ENCODE peak calls at places on chromosomes 4 and X, in nine cellular contexts. N is ovary; T is endothelial cell of umbilical vein; C is cardiac muscle cell; M is AG04449; J is WERI-Rb-1; K is GM23338; O is pancreas; A is CD8-positive, alpha-beta T cell. W is an unnamed sample.

GRCh38 chrX:154370300-154370881 is 4.0 kb downstream of the FLNA start:
- DNase-seq in C (no peak), T (peak), J (no peak), A (no peak), O (no peak), N (peak), M (no peak), K (no peak), W (no peak)

GRCh38 chr4:44447563-44448504 is 775 bp downstream of the KCTD8 start:
- DNase-seq in C (peak), N (peak), M (no peak), K (peak), O (peak), T (peak), J (peak), A (no peak), W (no peak)

GRCh38 chrX:103716967-103717366 is 6.3 kb downstream of the TMEM31 start:
- DNase-seq in C (no peak), O (no peak), J (no peak), K (no peak), M (no peak), N (no peak), T (peak), A (no peak), W (no peak)

GRCh38 chr4:6939761-6940743 is 30.4 kb downstream of the TBC1D14 start:
- DNase-seq in N (no peak), C (no peak), A (no peak), O (no peak), J (no peak), T (no peak), K (no peak), M (no peak), W (no peak)

GRCh38 chrX:39772057-39772832 is 325.5 kb downstream of the BCOR start:
- DNase-seq in A (peak), M (no peak), T (peak), J (no peak), N (no peak), C (peak), O (no peak), K (peak), W (no peak)

GRCh38 chrX:40086569-40087335 is 11.0 kb downstream of the BCOR start:
- DNase-seq in O (no peak), M (no peak), J (no peak), C (no peak), N (no peak), A (no peak), K (no peak), T (no peak), W (no peak)

GRCh38 chrX:43225626-43226328 is 430.3 kb upstream of the MAOA start:
- DNase-seq in J (no peak), A (no peak), C (no peak), N (no peak), O (no peak), M (no peak), T (no peak), K (no peak), W (no peak)

GRCh38 chr4:184355857-184356256 is 118.5 kb downstream of the IRF2 start:
- DNase-seq in C (no peak), T (no peak), J (no peak), O (no peak), N (no peak), A (no peak), M (no peak), K (no peak), W (no peak)

GRCh38 chr4:83010111-83010521 is 507 bp downstream of the LIN54 start:
- DNase-seq in N (no peak), C (peak), K (peak), A (peak), T (peak), J (no peak), O (no peak), M (no peak), W (peak)

GRCh38 chr4:173448557-173448918 is 49.6 kb upstream of the SCRG1 start:
- DNase-seq in M (no peak), T (no peak), N (no peak), O (no peak), A (no peak), J (no peak), K (no peak), C (no peak), W (no peak)

GRCh38 chrX:39757971-39758370 is 339.8 kb downstream of the BCOR start:
- DNase-seq in M (peak), C (no peak), T (peak), J (no peak), K (no peak), O (no peak), A (no peak), N (no peak), W (no peak)

GRCh38 chr4:37780444-37781133 is 45.9 kb upstream of the PGM2 start:
- DNase-seq in N (no peak), T (no peak), C (no peak), M (no peak), K (peak), J (no peak), O (no peak), A (peak), W (peak)

GRCh38 chr4:165312506-165312905 is 15.0 kb upstream of the MSMO1 start:
- DNase-seq in T (peak), A (no peak), J (no peak), M (no peak), C (no peak), K (no peak), N (no peak), O (no peak), W (no peak)

GRCh38 chrX:1486177-1486576 is 33.5 kb upstream of the ASMTL start:
- DNase-seq in O (no peak), A (peak), M (no peak), C (no peak), T (no peak), N (no peak), K (no peak), J (no peak), W (no peak)

GRCh38 chrX:36431819-36432218 is 512.3 kb downstream of the CFAP47 start:
- DNase-seq in M (no peak), A (no peak), C (no peak), K (no peak), O (no peak), N (no peak), J (no peak), T (no peak), W (no peak)

GRCh38 chr4:11847161-11847560 is 418.5 kb upstream of the HS3ST1 start:
- DNase-seq in M (no peak), A (no peak), K (no peak), N (no peak), J (no peak), T (no peak), O (no peak), C (no peak), W (no peak)

GRCh38 chr4:6549445-6549844 is 25.5 kb upstream of the MAN2B2 start:
- DNase-seq in J (peak), K (peak), C (no peak), N (no peak), M (no peak), A (no peak), O (no peak), T (no peak), W (no peak)

GRCh38 chrX:69070949-69071650 is 94.2 kb downstream of the PJA1 start:
- DNase-seq in M (no peak), K (no peak), O (no peak), N (peak), J (no peak), A (no peak), C (peak), T (no peak), W (no peak)

GRCh38 chrX:119763175-119763574 is 4.8 kb downstream of the SOWAHD start:
- DNase-seq in K (peak), J (no peak), N (no peak), A (no peak), T (no peak), C (no peak), O (no peak), M (peak), W (no peak)

GRCh38 chr4:109989044-109989443 is 76.4 kb downstream of the EGF start:
- DNase-seq in M (no peak), A (no peak), N (no peak), K (no peak), O (no peak), J (no peak), T (no peak), C (no peak), W (peak)

GRCh38 chrX:72621619-72622485 is 49.2 kb upstream of the HDAC8 start:
- DNase-seq in N (no peak), A (no peak), M (no peak), K (no peak), C (no peak), T (peak), J (no peak), O (no peak), W (no peak)

GRCh38 chr4:21181716-21182115 is 481.5 kb downstream of the PACRGL start:
- DNase-seq in J (no peak), O (no peak), K (no peak), C (no peak), M (no peak), A (no peak), N (no peak), T (no peak), W (no peak)

GRCh38 chr4:76790377-76790776 is 107.6 kb downstream of the SOWAHB start:
- DNase-seq in C (no peak), J (no peak), A (no peak), T (no peak), O (no peak), K (no peak), M (no peak), N (no peak), W (no peak)

GRCh38 chrX:98398542-98398941 is 1514.8 kb downstream of the RPA4 start:
- DNase-seq in J (no peak), T (no peak), O (no peak), K (no peak), N (no peak), M (no peak), C (no peak), A (no peak), W (no peak)

GRCh38 chr4:155403886-155404285 is 27.1 kb upstream of the MAP9 start:
- DNase-seq in A (no peak), O (no peak), M (no peak), J (no peak), N (no peak), T (peak), C (peak), K (peak), W (peak)

GRCh38 chr4:173217727-173218126 is 49.1 kb downstream of the GALNT7 start:
- DNase-seq in K (no peak), M (no peak), J (no peak), O (no peak), C (no peak), N (no peak), A (no peak), T (peak), W (no peak)

GRCh38 chrX:9436812-9437211 is 28.0 kb upstream of the TBL1X start:
- DNase-seq in J (no peak), T (no peak), O (no peak), A (no peak), M (no peak), N (no peak), K (no peak), C (no peak), W (no peak)

GRCh38 chr4:4857809-4858508 is 1.5 kb upstream of the MSX1 start:
- DNase-seq in T (no peak), N (peak), O (no peak), K (peak), M (no peak), C (no peak), A (no peak), J (no peak), W (no peak)

GRCh38 chr4:4857001-4857808 is 2.3 kb upstream of the MSX1 start:
- DNase-seq in O (no peak), T (no peak), K (no peak), M (no peak), J (no peak), N (peak), A (no peak), C (no peak), W (no peak)

GRCh38 chr4:4855293-4856070 is 4.0 kb upstream of the MSX1 start:
- DNase-seq in T (no peak), O (no peak), K (peak), M (no peak), C (no peak), J (no peak), A (no peak), N (peak), W (no peak)

GRCh38 chr4:4854649-4855292 is 4.7 kb upstream of the MSX1 start:
- DNase-seq in T (no peak), N (peak), C (no peak), A (no peak), O (no peak), M (no peak), K (peak), J (no peak), W (no peak)

GRCh38 chr4:4856071-4857000 is 3.1 kb upstream of the MSX1 start:
- DNase-seq in O (no peak), K (peak), M (no peak), J (no peak), C (no peak), N (peak), T (peak), A (no peak), W (no peak)
- H3K4me3 ChIP-seq in O (peak), K (peak), M (peak), J (peak), C (peak), N (peak), T (no peak), A (no peak), W (peak)

GRCh38 chr4:142282870-142283431 is 563.1 kb downstream of the INPP4B start:
- DNase-seq in N (no peak), T (peak), M (no peak), K (peak), O (no peak), C (peak), J (no peak), A (peak), W (peak)
- TF ChIP-seq CTCF in N (no peak), T (peak), M (peak), K (peak), O (peak), C (peak), J (peak), A (peak), W (peak)

GRCh38 chr4:186723207-186724047 is at the start of gene FAT1:
- DNase-seq in J (no peak), T (peak), A (no peak), N (peak), O (peak), M (no peak), C (peak), K (peak), W (peak)
- H3K4me3 ChIP-seq in J (no peak), T (peak), A (no peak), N (peak), O (peak), M (peak), C (peak), K (peak), W (peak)

GRCh38 chrX:55522577-55523254 is 33.1 kb upstream of the USP51 start:
- DNase-seq in K (peak), T (peak), N (no peak), J (no peak), A (no peak), M (no peak), O (no peak), C (no peak), W (no peak)

GRCh38 chrX:55521687-55522086 is 32.0 kb upstream of the USP51 start:
- DNase-seq in M (no peak), A (no peak), K (no peak), O (no peak), C (no peak), T (no peak), J (no peak), N (no peak), W (no peak)

GRCh38 chrX:55524487-55524886 is 34.8 kb upstream of the USP51 start:
- DNase-seq in A (no peak), C (peak), N (no peak), J (peak), T (no peak), O (no peak), K (peak), M (no peak), W (no peak)
- TF ChIP-seq CTCF in A (no peak), C (peak), N (no peak), J (peak), T (no peak), O (no peak), K (no peak), M (no peak), W (peak)

DNA sequence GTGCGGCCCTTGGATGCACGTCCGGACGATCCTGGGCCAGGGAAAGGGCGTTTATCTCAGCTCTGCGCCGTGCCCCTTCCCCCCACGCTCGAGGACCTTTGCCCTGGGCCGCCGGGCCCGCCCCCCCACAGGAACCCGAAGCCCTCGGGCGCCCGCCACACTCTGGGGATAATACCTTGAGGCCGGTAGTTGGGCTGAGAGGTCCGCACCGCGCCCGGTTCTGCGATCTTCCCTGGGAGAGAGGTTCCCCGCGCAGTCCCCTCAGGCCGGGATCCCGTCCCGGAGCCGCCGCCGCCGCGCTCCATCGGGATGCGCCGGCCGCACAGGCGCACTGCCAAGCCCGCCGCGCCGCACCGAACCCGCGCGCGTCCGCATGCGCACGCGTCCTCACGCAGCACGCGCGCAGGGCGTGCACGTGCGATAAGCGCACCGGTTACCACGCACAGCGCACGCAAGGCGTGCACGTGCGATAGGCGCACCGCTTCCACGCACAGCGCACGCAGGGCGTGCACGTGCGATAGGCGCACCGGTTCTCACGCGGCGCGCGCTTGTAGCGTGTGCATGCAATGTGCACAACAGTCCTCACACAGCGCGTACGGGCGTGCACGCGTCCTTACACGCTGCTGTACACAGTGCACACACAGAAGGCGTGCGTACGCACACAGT is at the start of gene MAP7D2:
- DNase-seq in T (no peak), A (no peak), K (peak), O (no peak), C (peak), J (no peak), N (no peak), M (no peak), W (peak)
- H3K4me3 ChIP-seq in T (no peak), A (no peak), K (peak), O (peak), C (peak), J (no peak), N (peak), M (peak), W (peak)

GRCh38 chrX:115895678-115896329 is 274.7 kb upstream of the AGTR2 start:
- DNase-seq in K (no peak), J (no peak), A (no peak), O (no peak), T (no peak), N (no peak), C (no peak), M (no peak), W (no peak)

GRCh38 chrX:115894087-115894486 is 276.5 kb upstream of the AGTR2 start:
- DNase-seq in O (no peak), M (no peak), C (no peak), K (no peak), J (peak), A (no peak), T (no peak), N (no peak), W (no peak)

GRCh38 chrX:115892056-115892708 is 278.4 kb upstream of the AGTR2 start:
- DNase-seq in C (no peak), K (no peak), T (no peak), J (no peak), A (no peak), M (no peak), N (no peak), O (no peak), W (no peak)

GRCh38 chrX:115896362-115896761 is 274.2 kb upstream of the AGTR2 start:
- DNase-seq in J (no peak), M (no peak), T (no peak), A (no peak), K (no peak), O (no peak), C (no peak), N (no peak), W (no peak)

DNA sequence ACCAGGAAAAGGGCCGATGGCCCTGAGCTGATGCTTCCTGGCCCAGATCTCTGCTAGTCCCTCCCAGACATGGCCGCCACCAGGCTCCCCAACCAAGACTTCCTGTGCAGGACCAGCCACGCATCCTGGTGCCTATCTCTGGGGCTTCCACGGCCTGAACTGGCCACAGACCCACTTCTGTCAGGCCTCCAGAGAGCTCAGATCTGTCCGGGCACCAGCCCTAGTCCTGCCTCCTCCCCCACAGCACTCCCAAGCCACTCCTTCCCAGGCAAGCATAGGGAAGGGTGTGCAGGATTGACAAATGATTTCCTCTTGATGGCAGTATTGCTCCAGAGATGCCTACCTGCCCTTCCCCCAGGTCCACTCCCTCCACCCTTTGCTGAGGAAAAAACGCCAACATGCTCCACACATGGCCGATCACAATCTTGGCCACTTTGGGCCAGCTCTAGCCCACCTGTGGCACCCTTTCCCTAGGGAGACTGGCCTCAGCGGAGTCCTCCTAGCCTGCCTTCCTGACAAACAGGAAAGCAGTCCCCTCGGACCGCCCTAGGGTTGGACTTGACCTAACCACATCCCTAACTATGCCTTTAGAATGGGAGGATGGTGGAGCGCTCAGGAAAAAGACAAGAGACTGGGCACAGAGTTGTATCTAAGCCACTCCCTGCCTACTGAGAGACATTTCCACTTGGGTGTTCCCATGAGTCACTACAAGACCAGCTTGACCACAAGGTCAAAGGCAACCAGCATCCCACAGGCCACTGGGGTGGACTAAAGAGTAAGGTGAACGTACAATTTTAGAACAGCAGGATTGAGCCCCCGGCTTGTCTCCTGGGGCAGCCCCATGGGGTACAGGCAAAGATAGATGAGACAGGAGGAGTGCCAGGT is 277.5 kb upstream of the AGTR2 start:
- DNase-seq in A (peak), M (no peak), C (peak), T (no peak), J (peak), K (peak), O (peak), N (peak), W (peak)
- TF ChIP-seq CTCF in A (no peak), M (no peak), C (no peak), T (no peak), J (peak), K (peak), O (peak), N (peak), W (no peak)

DNA sequence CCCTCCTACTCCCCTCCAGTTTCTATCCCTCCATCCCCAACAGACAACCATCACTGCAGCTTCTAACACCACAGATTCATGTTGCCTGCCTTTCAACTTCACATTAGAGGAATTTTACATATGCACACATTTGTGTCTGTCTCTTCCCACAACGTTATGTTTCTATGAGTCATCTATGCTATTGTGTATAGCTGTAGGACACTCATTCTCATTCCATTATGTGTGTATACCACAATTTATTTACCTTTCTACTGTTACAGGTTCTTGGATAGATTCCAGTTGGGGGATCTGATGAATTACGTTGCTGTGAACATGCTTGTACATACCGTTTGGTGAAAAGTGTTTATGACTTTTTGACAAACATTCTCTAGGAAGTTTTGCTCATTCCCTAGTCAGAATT is 58.8 kb upstream of the TRPC3 start:
- DNase-seq in T (no peak), O (no peak), J (no peak), N (no peak), A (no peak), K (no peak), C (no peak), M (no peak), W (no peak)
- H3K4me3 ChIP-seq in T (no peak), O (no peak), J (no peak), N (no peak), A (no peak), K (no peak), C (no peak), M (no peak), W (no peak)

DNA sequence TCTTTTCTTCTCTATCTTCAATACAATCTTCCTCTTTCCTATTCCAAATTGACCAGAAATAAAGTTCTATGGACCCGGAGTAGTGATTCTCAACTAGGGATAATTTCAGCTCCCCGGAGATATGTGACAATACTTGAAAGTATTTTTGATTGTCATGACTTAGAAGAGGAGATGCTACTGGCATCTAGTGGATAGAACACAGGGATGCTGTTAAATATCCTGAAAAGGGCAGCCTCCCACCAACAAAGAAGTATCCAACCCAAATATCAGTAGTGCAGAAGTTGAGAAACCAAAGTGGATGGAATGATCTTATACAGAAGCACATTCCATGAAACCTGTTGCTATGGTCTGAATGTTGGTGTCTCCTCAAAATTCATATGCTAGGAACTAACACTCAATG is 65.7 kb upstream of the NDST3 start:
- DNase-seq in J (no peak), A (no peak), M (no peak), N (no peak), C (no peak), K (peak), T (no peak), O (no peak), W (no peak)
- TF ChIP-seq CTCF in J (no peak), A (no peak), M (no peak), N (no peak), C (no peak), K (no peak), T (no peak), O (no peak), W (no peak)

W was measured in Caco-2.